ENCODE peak calls at places on chromosomes 2 and 18, in eight cellular contexts. One of them, this sample, is unnamed.

GRCh38 chr18:12659904-12660605 is 2.1 kb upstream of the SPIRE1 start:
- DNase-seq in NB4: peak
- DNase-seq in bronchial epithelial cell: peak
- DNase-seq in kidney epithelial cell: no peak
- DNase-seq in gastrocnemius medialis: no peak
- DNase-seq in stomach: peak
- DNase-seq in upper lobe of left lung: peak
- DNase-seq in choroid plexus epithelial cell: peak
- DNase-seq in this sample: no peak

GRCh38 chr2:240626531-240627300 is 1.4 kb downstream of the GPR35 start:
- DNase-seq in NB4: peak
- DNase-seq in bronchial epithelial cell: no peak
- DNase-seq in kidney epithelial cell: no peak
- DNase-seq in gastrocnemius medialis: peak
- DNase-seq in stomach: no peak
- DNase-seq in upper lobe of left lung: peak
- DNase-seq in choroid plexus epithelial cell: no peak
- DNase-seq in this sample: no peak

GRCh38 chr18:62105373-62105772 is 81.5 kb downstream of the PIGN start:
- DNase-seq in NB4: no peak
- DNase-seq in bronchial epithelial cell: no peak
- DNase-seq in kidney epithelial cell: no peak
- DNase-seq in gastrocnemius medialis: no peak
- DNase-seq in stomach: no peak
- DNase-seq in upper lobe of left lung: no peak
- DNase-seq in choroid plexus epithelial cell: peak
- DNase-seq in this sample: no peak

GRCh38 chr2:60413819-60414178 is 139.7 kb downstream of the BCL11A start:
- DNase-seq in NB4: peak
- DNase-seq in bronchial epithelial cell: no peak
- DNase-seq in kidney epithelial cell: no peak
- DNase-seq in gastrocnemius medialis: no peak
- DNase-seq in stomach: no peak
- DNase-seq in upper lobe of left lung: no peak
- DNase-seq in choroid plexus epithelial cell: no peak
- DNase-seq in this sample: no peak

GRCh38 chr2:201465524-201465971 is 14.0 kb downstream of the STRADB start:
- DNase-seq in NB4: no peak
- DNase-seq in bronchial epithelial cell: no peak
- DNase-seq in kidney epithelial cell: no peak
- DNase-seq in gastrocnemius medialis: no peak
- DNase-seq in stomach: no peak
- DNase-seq in upper lobe of left lung: no peak
- DNase-seq in choroid plexus epithelial cell: peak
- DNase-seq in this sample: no peak

GRCh38 chr2:8677646-8678592 is 3.9 kb upstream of the ID2 start:
- DNase-seq in NB4: peak
- DNase-seq in bronchial epithelial cell: no peak
- DNase-seq in kidney epithelial cell: no peak
- DNase-seq in gastrocnemius medialis: peak
- DNase-seq in stomach: peak
- DNase-seq in upper lobe of left lung: peak
- DNase-seq in choroid plexus epithelial cell: peak
- DNase-seq in this sample: peak

GRCh38 chr18:37964885-37965571 is 399.4 kb upstream of the CELF4 start:
- DNase-seq in NB4: no peak
- DNase-seq in bronchial epithelial cell: no peak
- DNase-seq in kidney epithelial cell: no peak
- DNase-seq in gastrocnemius medialis: no peak
- DNase-seq in stomach: no peak
- DNase-seq in upper lobe of left lung: no peak
- DNase-seq in choroid plexus epithelial cell: no peak
- DNase-seq in this sample: no peak

GRCh38 chr2:171390941-171391516 is 42.8 kb downstream of the METTL8 start:
- DNase-seq in NB4: peak
- DNase-seq in bronchial epithelial cell: peak
- DNase-seq in kidney epithelial cell: peak
- DNase-seq in gastrocnemius medialis: no peak
- DNase-seq in stomach: no peak
- DNase-seq in upper lobe of left lung: no peak
- DNase-seq in choroid plexus epithelial cell: peak
- DNase-seq in this sample: no peak

GRCh38 chr2:86275384-86275799 is 62.0 kb downstream of the REEP1 start:
- DNase-seq in NB4: no peak
- DNase-seq in bronchial epithelial cell: no peak
- DNase-seq in kidney epithelial cell: no peak
- DNase-seq in gastrocnemius medialis: no peak
- DNase-seq in stomach: no peak
- DNase-seq in upper lobe of left lung: no peak
- DNase-seq in choroid plexus epithelial cell: no peak
- DNase-seq in this sample: no peak

GRCh38 chr2:205563646-205564045 is 118.7 kb upstream of the NRP2 start:
- DNase-seq in NB4: peak
- DNase-seq in bronchial epithelial cell: no peak
- DNase-seq in kidney epithelial cell: no peak
- DNase-seq in gastrocnemius medialis: no peak
- DNase-seq in stomach: no peak
- DNase-seq in upper lobe of left lung: peak
- DNase-seq in choroid plexus epithelial cell: peak
- DNase-seq in this sample: no peak

GRCh38 chr2:237630216-237631000 is 3.0 kb downstream of the LRRFIP1 start:
- DNase-seq in NB4: no peak
- DNase-seq in bronchial epithelial cell: no peak
- DNase-seq in kidney epithelial cell: no peak
- DNase-seq in gastrocnemius medialis: no peak
- DNase-seq in stomach: no peak
- DNase-seq in upper lobe of left lung: no peak
- DNase-seq in choroid plexus epithelial cell: no peak
- DNase-seq in this sample: no peak

GRCh38 chr2:28662044-28662443 is 89.6 kb upstream of the PPP1CB start:
- DNase-seq in NB4: no peak
- DNase-seq in bronchial epithelial cell: peak
- DNase-seq in kidney epithelial cell: no peak
- DNase-seq in gastrocnemius medialis: no peak
- DNase-seq in stomach: peak
- DNase-seq in upper lobe of left lung: no peak
- DNase-seq in choroid plexus epithelial cell: no peak
- DNase-seq in this sample: no peak

GRCh38 chr2:535222-535621 is 142.0 kb downstream of the TMEM18 start:
- DNase-seq in NB4: no peak
- DNase-seq in bronchial epithelial cell: peak
- DNase-seq in kidney epithelial cell: no peak
- DNase-seq in gastrocnemius medialis: no peak
- DNase-seq in stomach: no peak
- DNase-seq in upper lobe of left lung: no peak
- DNase-seq in choroid plexus epithelial cell: peak
- DNase-seq in this sample: no peak

GRCh38 chr2:195561205-195562032 is 95.6 kb upstream of the SLC39A10 start:
- DNase-seq in NB4: peak
- DNase-seq in bronchial epithelial cell: peak
- DNase-seq in kidney epithelial cell: peak
- DNase-seq in gastrocnemius medialis: no peak
- DNase-seq in stomach: no peak
- DNase-seq in upper lobe of left lung: no peak
- DNase-seq in choroid plexus epithelial cell: peak
- DNase-seq in this sample: no peak

GRCh38 chr2:226701052-226701451 is 98.6 kb downstream of the IRS1 start:
- DNase-seq in NB4: peak
- DNase-seq in bronchial epithelial cell: no peak
- DNase-seq in kidney epithelial cell: peak
- DNase-seq in gastrocnemius medialis: no peak
- DNase-seq in stomach: no peak
- DNase-seq in upper lobe of left lung: no peak
- DNase-seq in choroid plexus epithelial cell: peak
- DNase-seq in this sample: no peak

GRCh38 chr2:127067620-127068350 is 39.2 kb downstream of the BIN1 start:
- DNase-seq in NB4: peak
- DNase-seq in bronchial epithelial cell: peak
- DNase-seq in kidney epithelial cell: no peak
- DNase-seq in gastrocnemius medialis: peak
- DNase-seq in stomach: peak
- DNase-seq in upper lobe of left lung: peak
- DNase-seq in choroid plexus epithelial cell: peak
- DNase-seq in this sample: no peak

GRCh38 chr2:127066942-127067341 is 40.0 kb downstream of the BIN1 start:
- DNase-seq in NB4: no peak
- DNase-seq in bronchial epithelial cell: no peak
- DNase-seq in kidney epithelial cell: no peak
- DNase-seq in gastrocnemius medialis: peak
- DNase-seq in stomach: peak
- DNase-seq in upper lobe of left lung: peak
- DNase-seq in choroid plexus epithelial cell: peak
- DNase-seq in this sample: no peak

GRCh38 chr2:127068351-127068741 is 38.6 kb downstream of the BIN1 start:
- DNase-seq in NB4: no peak
- DNase-seq in bronchial epithelial cell: no peak
- DNase-seq in kidney epithelial cell: no peak
- DNase-seq in gastrocnemius medialis: peak
- DNase-seq in stomach: no peak
- DNase-seq in upper lobe of left lung: no peak
- DNase-seq in choroid plexus epithelial cell: no peak
- DNase-seq in this sample: no peak

GRCh38 chr2:127070221-127070620 is 36.7 kb downstream of the BIN1 start:
- DNase-seq in NB4: no peak
- DNase-seq in bronchial epithelial cell: no peak
- DNase-seq in kidney epithelial cell: no peak
- DNase-seq in gastrocnemius medialis: no peak
- DNase-seq in stomach: no peak
- DNase-seq in upper lobe of left lung: no peak
- DNase-seq in choroid plexus epithelial cell: no peak
- DNase-seq in this sample: no peak

GRCh38 chr2:127069003-127069402 is 38.0 kb downstream of the BIN1 start:
- DNase-seq in NB4: no peak
- DNase-seq in bronchial epithelial cell: no peak
- DNase-seq in kidney epithelial cell: no peak
- DNase-seq in gastrocnemius medialis: peak
- DNase-seq in stomach: no peak
- DNase-seq in upper lobe of left lung: no peak
- DNase-seq in choroid plexus epithelial cell: no peak
- DNase-seq in this sample: no peak
- H3K4me3 ChIP-seq in NB4: no peak
- H3K4me3 ChIP-seq in bronchial epithelial cell: no peak
- H3K4me3 ChIP-seq in kidney epithelial cell: no peak
- H3K4me3 ChIP-seq in gastrocnemius medialis: peak
- H3K4me3 ChIP-seq in stomach: no peak
- H3K4me3 ChIP-seq in upper lobe of left lung: no peak
- H3K4me3 ChIP-seq in choroid plexus epithelial cell: no peak
- H3K4me3 ChIP-seq in this sample: no peak

GRCh38 chr2:45001629-45002385 is 7.4 kb downstream of the SIX2 start:
- DNase-seq in NB4: no peak
- DNase-seq in bronchial epithelial cell: no peak
- DNase-seq in kidney epithelial cell: no peak
- DNase-seq in gastrocnemius medialis: no peak
- DNase-seq in stomach: no peak
- DNase-seq in upper lobe of left lung: no peak
- DNase-seq in choroid plexus epithelial cell: peak
- DNase-seq in this sample: no peak
- H3K4me3 ChIP-seq in NB4: no peak
- H3K4me3 ChIP-seq in bronchial epithelial cell: peak
- H3K4me3 ChIP-seq in kidney epithelial cell: no peak
- H3K4me3 ChIP-seq in gastrocnemius medialis: peak
- H3K4me3 ChIP-seq in stomach: peak
- H3K4me3 ChIP-seq in upper lobe of left lung: peak
- H3K4me3 ChIP-seq in choroid plexus epithelial cell: peak
- H3K4me3 ChIP-seq in this sample: peak

DNA sequence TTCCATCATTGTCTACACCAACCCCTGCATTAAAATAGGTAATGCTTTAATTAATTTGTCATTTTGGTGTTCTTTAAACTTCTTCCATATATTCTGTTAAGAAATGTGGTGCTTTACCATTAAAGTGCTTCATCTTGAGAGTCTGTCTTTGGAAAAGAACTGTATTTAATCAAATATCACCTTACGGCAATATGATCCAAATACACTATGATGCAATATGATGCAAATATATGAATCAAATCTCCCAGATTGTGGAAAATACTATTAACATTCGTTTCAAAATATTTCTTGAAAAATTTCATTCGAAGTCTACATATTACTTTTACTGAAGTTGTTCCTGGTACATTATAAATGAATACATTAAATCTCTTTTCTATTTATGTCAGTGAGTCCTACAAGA is 23.0 kb downstream of the VPS4B start:
- DNase-seq in NB4: no peak
- DNase-seq in bronchial epithelial cell: no peak
- DNase-seq in kidney epithelial cell: no peak
- DNase-seq in gastrocnemius medialis: no peak
- DNase-seq in stomach: no peak
- DNase-seq in upper lobe of left lung: no peak
- DNase-seq in choroid plexus epithelial cell: no peak
- DNase-seq in this sample: no peak
- H3K4me3 ChIP-seq in NB4: no peak
- H3K4me3 ChIP-seq in bronchial epithelial cell: no peak
- H3K4me3 ChIP-seq in kidney epithelial cell: no peak
- H3K4me3 ChIP-seq in gastrocnemius medialis: no peak
- H3K4me3 ChIP-seq in stomach: no peak
- H3K4me3 ChIP-seq in upper lobe of left lung: no peak
- H3K4me3 ChIP-seq in choroid plexus epithelial cell: no peak
- H3K4me3 ChIP-seq in this sample: no peak

GRCh38 chr2:30155889-30156658 is 9.3 kb downstream of the YPEL5 start:
- DNase-seq in NB4: no peak
- DNase-seq in bronchial epithelial cell: peak
- DNase-seq in kidney epithelial cell: no peak
- DNase-seq in gastrocnemius medialis: no peak
- DNase-seq in stomach: no peak
- DNase-seq in upper lobe of left lung: no peak
- DNase-seq in choroid plexus epithelial cell: no peak
- DNase-seq in this sample: no peak
- H3K4me3 ChIP-seq in NB4: no peak
- H3K4me3 ChIP-seq in bronchial epithelial cell: no peak
- H3K4me3 ChIP-seq in kidney epithelial cell: no peak
- H3K4me3 ChIP-seq in gastrocnemius medialis: no peak
- H3K4me3 ChIP-seq in stomach: no peak
- H3K4me3 ChIP-seq in upper lobe of left lung: no peak
- H3K4me3 ChIP-seq in choroid plexus epithelial cell: no peak
- H3K4me3 ChIP-seq in this sample: no peak

GRCh38 chr2:217790681-217791392 is 212.0 kb downstream of the TNS1 start:
- DNase-seq in NB4: no peak
- DNase-seq in bronchial epithelial cell: peak
- DNase-seq in kidney epithelial cell: no peak
- DNase-seq in gastrocnemius medialis: no peak
- DNase-seq in stomach: peak
- DNase-seq in upper lobe of left lung: no peak
- DNase-seq in choroid plexus epithelial cell: peak
- DNase-seq in this sample: peak
- H3K4me3 ChIP-seq in NB4: no peak
- H3K4me3 ChIP-seq in bronchial epithelial cell: no peak
- H3K4me3 ChIP-seq in kidney epithelial cell: no peak
- H3K4me3 ChIP-seq in gastrocnemius medialis: no peak
- H3K4me3 ChIP-seq in stomach: no peak
- H3K4me3 ChIP-seq in upper lobe of left lung: no peak
- H3K4me3 ChIP-seq in choroid plexus epithelial cell: no peak
- H3K4me3 ChIP-seq in this sample: no peak

This sample was measured in vagina.